ENCODE peak calls at places on chromosomes 5 and 9, in nine cellular contexts. G is CD8-positive, alpha-beta T cell; W is HL-60; L is pancreas; J is HFF-Myc; H is mesothelial cell of epicardium; C is uterus; P is WTC11; Z is GM12865. Y is an unnamed sample.

GRCh38 chr5:10719965-10720364 is 41.1 kb downstream of the DAP start:
- DNase-seq in G (no peak), W (no peak), L (no peak), J (peak; percentile 71), H (no peak), C (no peak), P (no peak), Z (no peak), Y (peak; percentile 97)

GRCh38 chr5:51958473-51958872 is 575.2 kb downstream of the ISL1 start:
- DNase-seq in G (no peak), W (no peak), L (no peak), J (no peak), H (no peak), C (no peak), P (no peak), Z (no peak), Y (no peak)

GRCh38 chr5:56840597-56840996 is 25.2 kb downstream of the MAP3K1 start:
- DNase-seq in G (no peak), W (no peak), L (no peak), J (no peak), H (no peak), C (no peak), P (no peak), Z (peak; percentile 57), Y (no peak)

GRCh38 chr9:92191801-92192200 is 76.6 kb upstream of the SPTLC1 start:
- DNase-seq in G (no peak), W (no peak), L (no peak), J (peak; percentile 44), H (no peak), C (no peak), P (no peak), Z (no peak), Y (peak; percentile 44)

GRCh38 chr9:7570107-7570720 is 229.4 kb downstream of the DMAC1 start:
- DNase-seq in G (peak; percentile 55), W (peak; percentile 51), L (peak; percentile 36), J (peak; percentile 19), H (peak; percentile 43), C (no peak), P (peak; percentile 70), Z (peak; percentile 68), Y (peak; percentile 32)

GRCh38 chr9:78599939-78600338 is 303.0 kb downstream of the PSAT1 start:
- DNase-seq in G (no peak), W (no peak), L (no peak), J (no peak), H (no peak), C (no peak), P (no peak), Z (no peak), Y (no peak)

GRCh38 chr5:144088211-144088965 is 82.1 kb downstream of the YIPF5 start:
- DNase-seq in G (no peak), W (no peak), L (no peak), J (no peak), H (no peak), C (no peak), P (no peak), Z (no peak), Y (no peak)

GRCh38 chr5:72301557-72301956 is 18.5 kb downstream of the MRPS27 start:
- DNase-seq in G (no peak), W (no peak), L (no peak), J (no peak), H (no peak), C (no peak), P (no peak), Z (peak; percentile 70), Y (no peak)

GRCh38 chr9:32886021-32886420 is 102.7 kb downstream of the TMEM215 start:
- DNase-seq in G (no peak), W (no peak), L (no peak), J (no peak), H (no peak), C (no peak), P (no peak), Z (no peak), Y (no peak)

GRCh38 chr9:4116708-4117460 is 183.0 kb downstream of the GLIS3 start:
- DNase-seq in G (no peak), W (no peak), L (no peak), J (no peak), H (no peak), C (no peak), P (no peak), Z (no peak), Y (no peak)

GRCh38 chr5:63263409-63263808 is 684.8 kb downstream of the LRRC70 start:
- DNase-seq in G (no peak), W (no peak), L (no peak), J (no peak), H (no peak), C (no peak), P (no peak), Z (no peak), Y (no peak)

GRCh38 chr5:122137702-122138101 is 8.4 kb downstream of the ZNF474 start:
- DNase-seq in G (peak; percentile 1), W (no peak), L (no peak), J (no peak), H (no peak), C (no peak), P (no peak), Z (no peak), Y (no peak)

GRCh38 chr5:72233835-72234234 is 86.2 kb downstream of the MRPS27 start:
- DNase-seq in G (no peak), W (no peak), L (no peak), J (no peak), H (no peak), C (no peak), P (no peak), Z (no peak), Y (no peak)

GRCh38 chr9:61669352-61669751 is 479.5 kb downstream of the SPATA31A7 start:
- DNase-seq in G (no peak), W (no peak), L (no peak), J (no peak), H (no peak), C (no peak), P (no peak), Z (no peak), Y (no peak)

GRCh38 chr9:105439428-105439827 is 8.4 kb upstream of the FSD1L start:
- DNase-seq in G (no peak), W (no peak), L (no peak), J (no peak), H (no peak), C (no peak), P (no peak), Z (no peak), Y (no peak)

GRCh38 chr9:5186416-5187169 is 1.2 kb upstream of the INSL6 start:
- DNase-seq in G (peak; percentile 45), W (peak; percentile 50), L (no peak), J (peak; percentile 47), H (no peak), C (no peak), P (peak; percentile 56), Z (peak; percentile 59), Y (peak; percentile 39)

GRCh38 chr5:129904102-129904666 is at the start of gene CHSY3:
- DNase-seq in G (no peak), W (peak; percentile 10), L (peak; percentile 86), J (no peak), H (peak; percentile 70), C (peak; percentile 76), P (peak; percentile 78), Z (peak; percentile 65), Y (peak; percentile 25)

GRCh38 chr5:174937201-174938130 is 213.1 kb downstream of the MSX2 start:
- DNase-seq in G (no peak), W (no peak), L (no peak), J (no peak), H (no peak), C (no peak), P (no peak), Z (no peak), Y (no peak)

GRCh38 chr9:35938474-35939145 is 19.3 kb downstream of the OR2S2 start:
- DNase-seq in G (no peak), W (no peak), L (no peak), J (no peak), H (no peak), C (no peak), P (no peak), Z (no peak), Y (no peak)

GRCh38 chr9:107487521-107488399 is 1.8 kb downstream of the KLF4 start:
- DNase-seq in G (no peak), W (peak; percentile 53), L (peak; percentile 54), J (no peak), H (peak; percentile 74), C (peak; percentile 48), P (peak; percentile 75), Z (peak; percentile 60), Y (no peak)

GRCh38 chr5:103120607-103121200 is 603 bp downstream of the PPIP5K2 start:
- DNase-seq in G (no peak), W (peak; percentile 16), L (no peak), J (no peak), H (peak; percentile 36), C (no peak), P (no peak), Z (peak; percentile 38), Y (no peak)

GRCh38 chr5:76874088-76874581 is 24.3 kb downstream of the S100Z start:
- DNase-seq in G (no peak), W (no peak), L (no peak), J (no peak), H (no peak), C (no peak), P (no peak), Z (peak; percentile 55), Y (no peak)

GRCh38 chr9:81174023-81174422 is 515.3 kb downstream of the TLE1 start:
- DNase-seq in G (no peak), W (no peak), L (no peak), J (no peak), H (no peak), C (no peak), P (no peak), Z (no peak), Y (no peak)
- TF ChIP-seq CTCF in G (no peak), W (no peak), L (no peak), J (no peak), H (no peak), C (no peak), P (no peak), Z (no peak), Y (peak; percentile 13)

GRCh38 chr5:123611407-123611709 is 99.4 kb downstream of the CSNK1G3 start:
- DNase-seq in G (no peak), W (no peak), L (no peak), J (no peak), H (no peak), C (no peak), P (no peak), Z (no peak), Y (no peak)
- TF ChIP-seq CTCF in G (peak; percentile 25), W (no peak), L (no peak), J (no peak), H (peak; percentile 1), C (no peak), P (no peak), Z (no peak), Y (no peak)

DNA sequence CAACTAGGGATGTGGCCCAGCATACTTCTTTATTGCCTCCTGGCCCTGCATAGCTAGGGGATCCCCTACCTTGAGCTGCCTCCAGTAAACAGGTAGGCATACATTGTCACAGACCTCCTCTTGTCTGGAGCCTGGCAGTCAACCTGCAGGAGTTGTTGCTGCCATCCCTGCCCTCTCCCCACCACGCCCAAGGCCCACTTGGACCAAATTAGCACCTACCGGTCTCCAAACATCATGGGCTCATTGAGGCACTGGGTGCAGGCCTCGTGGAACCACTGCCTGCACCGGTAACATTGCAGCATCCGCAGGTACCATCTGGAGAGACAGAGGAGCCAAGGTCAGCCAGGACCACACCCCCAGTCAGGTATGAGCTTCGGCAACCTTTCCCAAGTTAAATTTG is 10.3 kb downstream of the PHF19 start:
- DNase-seq in G (no peak), W (no peak), L (no peak), J (no peak), H (no peak), C (no peak), P (no peak), Z (no peak), Y (no peak)
- TF ChIP-seq CTCF in G (no peak), W (no peak), L (no peak), J (no peak), H (no peak), C (no peak), P (no peak), Z (no peak), Y (no peak)

GRCh38 chr5:2999926-3000325 is 248.4 kb upstream of the IRX2 start:
- DNase-seq in G (no peak), W (no peak), L (no peak), J (no peak), H (no peak), C (no peak), P (no peak), Z (no peak), Y (no peak)
- TF ChIP-seq CTCF in G (no peak), W (no peak), L (no peak), J (no peak), H (no peak), C (no peak), P (no peak), Z (no peak), Y (no peak)

Y was measured in HFFc6.